ENCODE peak calls at places on chromosomes 4 and X, in seven cellular contexts. Q is NCI-H1105; D is H54; A is fibroblast of lung; X is stimulated activated CD8-positive, alpha-beta memory T cell treated with anti-CD3 and anti-CD28 coated beads, Interleukin-4, amount 100 ng/mL, for 4 hours; E is stomach; G is choroid plexus epithelial cell. S is an unnamed sample.

GRCh38 chr4:37441231-37442061 is 196.9 kb downstream of the NWD2 start:
- DNase-seq in G (no peak), X (no peak), D (no peak), Q (no peak), A (no peak), E (no peak), S (no peak)

GRCh38 chr4:84479663-84480062 is 19.4 kb downstream of the NKX6-1 start:
- DNase-seq in D (no peak), Q (no peak), G (no peak), E (no peak), X (no peak), A (no peak), S (no peak)

GRCh38 chrX:72041901-72042859 is 89.5 kb downstream of the RTL5 start:
- DNase-seq in X (no peak), D (no peak), A (peak; percentile 63), G (peak; percentile 63), Q (no peak), E (no peak), S (no peak)

GRCh38 chr4:80806472-80806871 is 224.0 kb upstream of the BMP3 start:
- DNase-seq in X (no peak), D (no peak), Q (no peak), A (no peak), G (no peak), E (no peak), S (no peak)

GRCh38 chr4:54625391-54625790 is 32.4 kb upstream of the KIT start:
- DNase-seq in A (no peak), E (no peak), D (no peak), Q (no peak), G (no peak), X (no peak), S (no peak)

GRCh38 chrX:12955882-12956703 is 18.8 kb upstream of the TMSB4X start:
- DNase-seq in G (peak; percentile 91), E (peak; percentile 63), D (no peak), A (peak; percentile 81), X (no peak), Q (no peak), S (no peak)

GRCh38 chr4:6773106-6773505 is 9.4 kb upstream of the KIAA0232 start:
- DNase-seq in G (peak; percentile 74), X (no peak), E (no peak), Q (no peak), A (no peak), D (no peak), S (no peak)

GRCh38 chr4:31083451-31083850 is 363.3 kb downstream of the PCDH7 start:
- DNase-seq in D (no peak), E (no peak), Q (no peak), X (no peak), G (no peak), A (no peak), S (no peak)

GRCh38 chrX:123086768-123087167 is 97.3 kb upstream of the GRIA3 start:
- DNase-seq in E (no peak), A (no peak), Q (no peak), D (no peak), G (no peak), X (no peak), S (no peak)

GRCh38 chrX:139559383-139560042 is 29.0 kb downstream of the F9 start:
- DNase-seq in Q (no peak), X (no peak), D (peak; percentile 3), A (peak; percentile 62), G (peak; percentile 35), E (peak; percentile 36), S (peak; percentile 0)

GRCh38 chr4:151169223-151169622 is 69.8 kb downstream of the RPS3A start:
- DNase-seq in A (peak; percentile 99), Q (peak; percentile 65), X (no peak), D (no peak), G (peak; percentile 98), E (peak; percentile 31), S (no peak)

GRCh38 chrX:152821145-152821765 is 9.3 kb downstream of the CETN2 start:
- DNase-seq in E (peak; percentile 52), D (peak; percentile 24), X (no peak), G (peak; percentile 48), A (peak; percentile 25), Q (peak; percentile 52), S (peak; percentile 23)

GRCh38 chrX:40154853-40155616 is 57.3 kb upstream of the BCOR start:
- DNase-seq in G (peak; percentile 53), A (peak; percentile 61), E (peak; percentile 81), Q (no peak), D (no peak), X (no peak), S (no peak)

GRCh38 chr4:99201687-99202086 is 17.4 kb downstream of the ADH6 start:
- DNase-seq in E (no peak), Q (no peak), D (no peak), G (peak; percentile 76), A (peak; percentile 87), X (no peak), S (no peak)

GRCh38 chrX:120749141-120749846 is 119.4 kb upstream of the C1GALT1C1 start:
- DNase-seq in G (no peak), D (no peak), E (no peak), Q (peak; percentile 34), A (no peak), X (no peak), S (no peak)

GRCh38 chrX:39834600-39834999 is 263.2 kb downstream of the BCOR start:
- DNase-seq in D (no peak), X (no peak), G (no peak), A (no peak), Q (no peak), E (no peak), S (no peak)

GRCh38 chr4:153514001-153514526 is 47.9 kb downstream of the TMEM131L start:
- DNase-seq in Q (no peak), X (no peak), D (peak; percentile 12), G (peak; percentile 64), E (no peak), A (peak; percentile 60), S (peak; percentile 39)

GRCh38 chr4:7663075-7663541 is 228.4 kb upstream of the PSAPL1 start:
- DNase-seq in X (no peak), Q (no peak), E (no peak), D (no peak), A (no peak), G (no peak), S (no peak)

GRCh38 chr4:163367651-163368050 is 24.0 kb downstream of the NPY5R start:
- DNase-seq in E (no peak), G (no peak), Q (no peak), A (no peak), D (no peak), X (no peak), S (no peak)

GRCh38 chrX:102883491-102883890 is 53.6 kb upstream of the RAB40AL start:
- DNase-seq in E (no peak), Q (no peak), A (no peak), D (no peak), G (no peak), X (no peak), S (no peak)

GRCh38 chrX:30530591-30530990 is 47.0 kb downstream of the TASL start:
- DNase-seq in A (peak; percentile 13), E (no peak), X (no peak), G (peak; percentile 58), D (no peak), Q (no peak), S (no peak)

GRCh38 chrX:40153335-40154221 is 55.8 kb upstream of the BCOR start:
- DNase-seq in X (no peak), D (peak; percentile 39), E (peak; percentile 54), Q (peak; percentile 48), A (peak; percentile 52), G (peak; percentile 51), S (no peak)

GRCh38 chr4:41360911-41361830 is 104.4 kb downstream of the UCHL1 start:
- DNase-seq in Q (no peak), E (peak; percentile 44), G (peak; percentile 32), A (peak; percentile 33), D (peak; percentile 32), X (no peak), S (no peak)

GRCh38 chr4:47488706-47489105 is 3.6 kb downstream of the ATP10D start:
- DNase-seq in D (no peak), Q (no peak), E (no peak), X (no peak), G (no peak), A (no peak), S (no peak)

GRCh38 chr4:112325522-112325921 is 28.4 kb downstream of the ALPK1 start:
- DNase-seq in A (no peak), E (no peak), X (no peak), D (no peak), G (no peak), Q (no peak), S (no peak)

GRCh38 chr4:53917719-53918118 is 146.7 kb downstream of the CHIC2 start:
- DNase-seq in G (no peak), E (no peak), A (no peak), X (no peak), D (no peak), Q (no peak), S (no peak)

GRCh38 chr4:6470502-6471302 is 1.7 kb downstream of the PPP2R2C start:
- DNase-seq in D (peak; percentile 88), A (peak; percentile 26), G (peak; percentile 30), Q (no peak), E (peak; percentile 48), X (no peak), S (no peak)

GRCh38 chrX:39650883-39651282 is 446.9 kb downstream of the BCOR start:
- DNase-seq in G (no peak), D (no peak), X (no peak), A (no peak), Q (no peak), E (no peak), S (no peak)

GRCh38 chr4:10416441-10416840 is 40.8 kb downstream of the ZNF518B start:
- DNase-seq in Q (no peak), E (no peak), X (no peak), A (no peak), G (no peak), D (no peak), S (no peak)

GRCh38 chrX:151711787-151712186 is 4.0 kb upstream of the FATE1 start:
- DNase-seq in A (no peak), G (no peak), E (no peak), X (no peak), D (no peak), Q (no peak), S (no peak)

S was measured in HTR-8/SVneo.